ENCODE peak calls at places on chromosomes 3 and 15, in five cellular contexts. K, I, U, P and B are unnamed samples.

GRCh38 chr3:22894877-22895276 is 308.2 kb upstream of the UBE2E2 start:
- DNase-seq in K (no peak), I (no peak), U (no peak), P (no peak), B (no peak)

GRCh38 chr3:156749244-156749643 is 74.9 kb downstream of the TIPARP start:
- DNase-seq in K (no peak), I (peak; percentile 77), U (no peak), P (no peak), B (no peak)

GRCh38 chr3:180789774-180790173 is 110.5 kb upstream of the CCDC39 start:
- DNase-seq in K (no peak), I (no peak), U (no peak), P (no peak), B (no peak)

GRCh38 chr3:32850226-32850625 is 32.4 kb downstream of the TRIM71 start:
- DNase-seq in K (no peak), I (no peak), U (no peak), P (no peak), B (no peak)

GRCh38 chr3:16427309-16427965 is 86.1 kb downstream of the RFTN1 start:
- DNase-seq in K (peak; percentile 28), I (peak; percentile 98), U (no peak), P (no peak), B (no peak)

GRCh38 chr15:67413770-67414429 is 107.0 kb upstream of the C15orf61 start:
- DNase-seq in K (no peak), I (peak; percentile 69), U (no peak), P (no peak), B (no peak)

GRCh38 chr3:183265157-183265642 is 12.1 kb downstream of the B3GNT5 start:
- DNase-seq in K (no peak), I (peak; percentile 65), U (no peak), P (peak; percentile 38), B (peak; percentile 38)

GRCh38 chr15:57384816-57385215 is 8.5 kb downstream of the CGNL1 start:
- DNase-seq in K (no peak), I (peak; percentile 80), U (no peak), P (no peak), B (no peak)

GRCh38 chr3:144989756-144990155 is 1018.1 kb downstream of the DIPK2A start:
- DNase-seq in K (no peak), I (peak; percentile 63), U (no peak), P (no peak), B (no peak)

GRCh38 chr3:45884368-45885201 is 1.8 kb upstream of the CCR9 start:
- DNase-seq in K (no peak), I (no peak), U (no peak), P (no peak), B (no peak)

GRCh38 chr3:37348736-37349396 is 174.5 kb upstream of the LRRFIP2 start:
- DNase-seq in K (no peak), I (no peak), U (no peak), P (no peak), B (no peak)

GRCh38 chr3:102536479-102536878 is 101.7 kb downstream of the ZPLD1 start:
- DNase-seq in K (no peak), I (peak; percentile 66), U (no peak), P (peak; percentile 12), B (no peak)

GRCh38 chr15:89370120-89371077 is 35.8 kb upstream of the POLG start:
- DNase-seq in K (no peak), I (no peak), U (no peak), P (no peak), B (no peak)

GRCh38 chr15:70875001-70875782 is 17.0 kb downstream of the THAP10 start:
- DNase-seq in K (no peak), I (peak; percentile 70), U (no peak), P (no peak), B (no peak)

GRCh38 chr15:90650117-90650955 is 66.8 kb upstream of the BLM start:
- DNase-seq in K (no peak), I (no peak), U (no peak), P (no peak), B (no peak)

GRCh38 chr3:187016639-187017345 is 86.5 kb downstream of the ST6GAL1 start:
- DNase-seq in K (no peak), I (peak; percentile 59), U (no peak), P (no peak), B (no peak)

GRCh38 chr3:128297401-128298138 is 144.3 kb downstream of the EEFSEC start:
- DNase-seq in K (no peak), I (peak; percentile 42), U (no peak), P (peak; percentile 64), B (no peak)

GRCh38 chr3:120468635-120469295 is 18.0 kb upstream of the FSTL1 start:
- DNase-seq in K (no peak), I (no peak), U (no peak), P (no peak), B (no peak)